ENCODE peak calls at places on chromosomes 2 and 18, in ten cellular contexts. A is coronary artery, H is NCI-H510A, T is pulmonary artery endothelial cell, Z is heart right ventricle, M is left lung, Y is NCI-H2227 treated with DMSO at 0.1 percent for 48 hours, B is skeletal muscle cell, D is epithelial cell of esophagus, F is AG08396. G is an unnamed sample.
A peak's percentile ranks its signal among the peaks of the same experiment; 100 is the strongest.

GRCh38 chr2:68124321-68124720 is 33.4 kb upstream of the PNO1 start:
- DNase-seq in A (no peak), H (no peak), T (no peak), Z (no peak), M (no peak), Y (no peak), B (no peak), D (no peak), F (peak; percentile 13), G (no peak)

GRCh38 chr2:239106314-239106908 is 258.5 kb downstream of the TWIST2 start:
- DNase-seq in A (no peak), H (peak; percentile 45), T (peak; percentile 22), Z (peak; percentile 44), M (no peak), Y (peak; percentile 44), B (peak; percentile 19), D (peak; percentile 57), F (peak; percentile 89), G (no peak)

GRCh38 chr2:70442301-70443077 is 111.1 kb downstream of the TGFA start:
- DNase-seq in A (no peak), H (no peak), T (no peak), Z (no peak), M (no peak), Y (no peak), B (no peak), D (peak; percentile 38), F (no peak), G (no peak)

GRCh38 chr18:39453882-39454281 is 1888.3 kb upstream of the CELF4 start:
- DNase-seq in A (no peak), H (no peak), T (peak; percentile 91), Z (no peak), M (no peak), Y (no peak), B (peak; percentile 77), D (peak; percentile 35), F (peak; percentile 28), G (no peak)

GRCh38 chr2:47842846-47843245 is 59.9 kb downstream of the MSH6 start:
- DNase-seq in A (no peak), H (no peak), T (no peak), Z (no peak), M (no peak), Y (no peak), B (no peak), D (no peak), F (no peak), G (no peak)

GRCh38 chr2:177783835-177784448 is 288.6 kb downstream of the PDE11A start:
- DNase-seq in A (no peak), H (no peak), T (no peak), Z (no peak), M (no peak), Y (no peak), B (peak; percentile 69), D (peak; percentile 87), F (peak; percentile 10), G (no peak)

GRCh38 chr2:225999692-226000091 is 600.2 kb downstream of the NYAP2 start:
- DNase-seq in A (no peak), H (no peak), T (no peak), Z (no peak), M (no peak), Y (no peak), B (no peak), D (no peak), F (no peak), G (no peak)

GRCh38 chr18:76486029-76486428 is 9.0 kb downstream of the ZNF516 start:
- DNase-seq in A (no peak), H (no peak), T (no peak), Z (no peak), M (no peak), Y (no peak), B (no peak), D (no peak), F (no peak), G (no peak)

GRCh38 chr2:120743657-120744056 is 8.0 kb downstream of the GLI2 start:
- DNase-seq in A (peak; percentile 55), H (no peak), T (no peak), Z (no peak), M (no peak), Y (no peak), B (no peak), D (no peak), F (no peak), G (no peak)

GRCh38 chr2:39142904-39143617 is 22.2 kb upstream of the SOS1 start:
- DNase-seq in A (no peak), H (no peak), T (no peak), Z (no peak), M (no peak), Y (no peak), B (no peak), D (no peak), F (no peak), G (no peak)

GRCh38 chr2:237345891-237346640 is 67.9 kb downstream of the COL6A3 start:
- DNase-seq in A (no peak), H (no peak), T (no peak), Z (no peak), M (no peak), Y (no peak), B (no peak), D (no peak), F (no peak), G (no peak)

GRCh38 chr2:163552758-163553157 is 183.1 kb downstream of the FIGN start:
- DNase-seq in A (no peak), H (no peak), T (no peak), Z (no peak), M (no peak), Y (no peak), B (no peak), D (no peak), F (no peak), G (no peak)

GRCh38 chr2:60794271-60794863 is 38.3 kb downstream of the PAPOLG start:
- DNase-seq in A (no peak), H (no peak), T (no peak), Z (no peak), M (no peak), Y (peak; percentile 37), B (no peak), D (peak; percentile 19), F (peak; percentile 33), G (no peak)

GRCh38 chr2:7694066-7695000 is 777.1 kb downstream of the RNF144A start:
- DNase-seq in A (no peak), H (no peak), T (no peak), Z (no peak), M (no peak), Y (no peak), B (no peak), D (no peak), F (no peak), G (no peak)

GRCh38 chr2:127662937-127663565 is 12.3 kb downstream of the LIMS2 start:
- DNase-seq in A (peak; percentile 62), H (no peak), T (no peak), Z (peak; percentile 18), M (no peak), Y (no peak), B (no peak), D (peak; percentile 25), F (no peak), G (no peak)

GRCh38 chr2:38783586-38783985 is 5.6 kb downstream of the GEMIN6 start:
- DNase-seq in A (no peak), H (no peak), T (no peak), Z (no peak), M (no peak), Y (no peak), B (no peak), D (no peak), F (no peak), G (no peak)

GRCh38 chr18:49901862-49902340 is 88.6 kb upstream of the ACAA2 start:
- DNase-seq in A (no peak), H (no peak), T (no peak), Z (no peak), M (no peak), Y (no peak), B (no peak), D (peak; percentile 27), F (no peak), G (no peak)

GRCh38 chr2:122191331-122191730 is 435.9 kb downstream of the TSN start:
- DNase-seq in A (no peak), H (peak; percentile 19), T (no peak), Z (no peak), M (no peak), Y (no peak), B (no peak), D (peak; percentile 13), F (no peak), G (no peak)

GRCh38 chr2:37561615-37562569 is 109.5 kb downstream of the CDC42EP3 start:
- DNase-seq in A (no peak), H (no peak), T (peak; percentile 85), Z (no peak), M (no peak), Y (no peak), B (no peak), D (peak; percentile 91), F (peak; percentile 52), G (no peak)

GRCh38 chr2:196939381-196939780 is 12.9 kb upstream of the PGAP1 start:
- DNase-seq in A (no peak), H (no peak), T (no peak), Z (no peak), M (no peak), Y (no peak), B (peak; percentile 82), D (peak; percentile 63), F (no peak), G (no peak)

GRCh38 chr18:35029103-35029502 is 12.1 kb upstream of the MAPRE2 start:
- DNase-seq in A (no peak), H (no peak), T (no peak), Z (no peak), M (no peak), Y (no peak), B (no peak), D (no peak), F (peak; percentile 64), G (no peak)

GRCh38 chr2:128684523-128684922 is 365.9 kb upstream of the HS6ST1 start:
- DNase-seq in A (no peak), H (no peak), T (no peak), Z (no peak), M (no peak), Y (no peak), B (no peak), D (no peak), F (peak; percentile 2), G (no peak)

GRCh38 chr2:159035790-159036411 is 67.5 kb downstream of the TANC1 start:
- DNase-seq in A (no peak), H (peak; percentile 61), T (no peak), Z (no peak), M (no peak), Y (no peak), B (peak; percentile 35), D (peak; percentile 90), F (no peak), G (no peak)

GRCh38 chr2:55885129-55885943 is 38.2 kb downstream of the EFEMP1 start:
- DNase-seq in A (no peak), H (no peak), T (peak; percentile 66), Z (no peak), M (no peak), Y (no peak), B (peak; percentile 89), D (peak; percentile 87), F (peak; percentile 52), G (no peak)

GRCh38 chr2:101175991-101176390 is 24.8 kb upstream of the TBC1D8 start:
- DNase-seq in A (no peak), H (no peak), T (no peak), Z (no peak), M (no peak), Y (no peak), B (no peak), D (peak; percentile 48), F (no peak), G (no peak)

GRCh38 chr2:222561817-222562424 is 94.0 kb downstream of the FARSB start:
- DNase-seq in A (no peak), H (peak; percentile 7), T (peak; percentile 26), Z (no peak), M (no peak), Y (peak; percentile 86), B (no peak), D (peak; percentile 59), F (peak; percentile 43), G (peak; percentile 20)

GRCh38 chr2:218607436-218608115 is at the start of gene PLCD4:
- DNase-seq in A (no peak), H (no peak), T (peak; percentile 49), Z (no peak), M (peak; percentile 39), Y (peak; percentile 54), B (peak; percentile 83), D (peak; percentile 88), F (peak; percentile 55), G (no peak)

GRCh38 chr2:25311866-25312575 is 29.7 kb downstream of the DNMT3A start:
- DNase-seq in A (no peak), H (no peak), T (no peak), Z (peak; percentile 58), M (no peak), Y (no peak), B (no peak), D (no peak), F (no peak), G (no peak)

G was measured in effector CD4-positive, alpha-beta T cell.